ENCODE peak calls at places on chromosomes 5 and 9, in seven cellular contexts. E is HFF-Myc, K is glutamatergic neuron, O is cardiac fibroblast, N is BJ, D is endothelial cell, S is WTC11. W is an unnamed sample.
A peak's percentile ranks its signal among the peaks of the same experiment; 100 is the strongest.

GRCh38 chr5:109649371-109649770 is 40.4 kb upstream of the MAN2A1 start:
- DNase-seq in E (no peak), K (no peak), O (no peak), N (no peak), D (no peak), S (no peak), W (peak; percentile 9)

GRCh38 chr5:170225326-170226137 is 7.3 kb upstream of the C5orf58 start:
- DNase-seq in E (peak; percentile 22), K (peak; percentile 82), O (peak; percentile 80), N (no peak), D (peak; percentile 81), S (peak; percentile 81), W (peak; percentile 79)

GRCh38 chr5:71829206-71829605 is 110.1 kb downstream of the CARTPT start:
- DNase-seq in E (no peak), K (no peak), O (no peak), N (no peak), D (no peak), S (no peak), W (no peak)

GRCh38 chr9:113715086-113715485 is 161.0 kb upstream of the ZNF618 start:
- DNase-seq in E (peak; percentile 27), K (no peak), O (no peak), N (peak; percentile 32), D (no peak), S (no peak), W (no peak)

GRCh38 chr9:99039388-99040182 is 65.3 kb upstream of the TGFBR1 start:
- DNase-seq in E (no peak), K (no peak), O (no peak), N (no peak), D (no peak), S (no peak), W (no peak)

GRCh38 chr9:3528466-3528865 is 2.7 kb upstream of the RFX3 start:
- DNase-seq in E (no peak), K (no peak), O (no peak), N (no peak), D (no peak), S (no peak), W (no peak)

GRCh38 chr5:76938177-76938576 is 14.7 kb upstream of the CRHBP start:
- DNase-seq in E (no peak), K (no peak), O (no peak), N (no peak), D (no peak), S (no peak), W (no peak)

GRCh38 chr9:18673179-18673578 is 199.2 kb downstream of the ADAMTSL1 start:
- DNase-seq in E (no peak), K (no peak), O (no peak), N (no peak), D (no peak), S (no peak), W (no peak)

GRCh38 chr9:111983484-111983908 is 86.9 kb downstream of the UGCG start:
- DNase-seq in E (no peak), K (no peak), O (no peak), N (no peak), D (no peak), S (no peak), W (no peak)

DNA sequence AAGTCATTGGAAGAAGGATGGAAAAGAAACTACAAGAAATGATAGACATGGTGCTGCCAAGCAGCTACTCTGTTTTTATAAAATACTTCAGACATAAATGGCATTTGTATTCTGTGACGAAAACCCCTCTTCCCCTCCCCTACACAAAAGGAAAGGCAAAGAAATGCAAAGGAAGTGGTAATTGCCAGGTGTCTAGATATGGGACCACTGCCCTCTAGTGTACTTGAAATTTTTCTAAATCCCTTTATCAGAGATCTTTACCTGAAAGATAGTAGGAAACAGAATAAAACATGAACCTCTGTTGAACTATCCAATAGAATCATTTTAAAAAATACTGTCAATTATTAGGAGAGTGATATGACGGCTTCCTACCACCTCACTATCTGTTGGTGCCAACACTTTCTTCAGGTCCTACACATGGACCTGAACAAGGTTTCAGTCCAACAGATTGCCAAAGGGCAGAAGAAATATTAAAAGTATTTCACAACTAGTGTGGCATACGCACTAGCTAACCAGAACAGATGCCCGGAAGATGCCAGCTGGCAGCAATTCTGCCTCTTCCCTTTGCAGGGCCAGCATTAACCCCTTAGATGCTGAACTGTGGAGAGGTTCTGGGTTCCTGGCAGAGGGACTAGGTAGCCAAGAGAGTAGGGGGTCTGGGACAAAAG is 104.1 kb downstream of the TSSK1B start:
- DNase-seq in E (no peak), K (no peak), O (peak; percentile 77), N (no peak), D (no peak), S (no peak), W (no peak)
- TF ChIP-seq CTCF in E (peak; percentile 1), K (peak; percentile 61), O (peak; percentile 39), N (peak; percentile 31), D (peak; percentile 36), S (no peak), W (peak; percentile 54)

GRCh38 chr5:15927710-15928380 is 251.7 kb downstream of the MARCHF11 start:
- DNase-seq in E (no peak), K (no peak), O (no peak), N (no peak), D (no peak), S (no peak), W (no peak)

GRCh38 chr5:15929616-15930303 is 249.8 kb downstream of the MARCHF11 start:
- DNase-seq in E (peak; percentile 47), K (no peak), O (peak; percentile 82), N (peak; percentile 42), D (no peak), S (no peak), W (no peak)

GRCh38 chr5:15933481-15934207 is 245.9 kb downstream of the MARCHF11 start:
- DNase-seq in E (no peak), K (no peak), O (peak; percentile 10), N (no peak), D (no peak), S (no peak), W (no peak)

GRCh38 chr5:15936505-15937245 is 242.9 kb downstream of the MARCHF11 start:
- DNase-seq in E (no peak), K (no peak), O (no peak), N (no peak), D (no peak), S (no peak), W (no peak)

GRCh38 chr5:15932066-15932465 is 247.5 kb downstream of the MARCHF11 start:
- DNase-seq in E (no peak), K (no peak), O (no peak), N (no peak), D (no peak), S (no peak), W (no peak)
- TF ChIP-seq CTCF in E (no peak), K (no peak), O (no peak), N (no peak), D (no peak), S (no peak), W (no peak)

GRCh38 chr5:135244620-135245021 is 154.4 kb downstream of the MACROH2A1 start:
- DNase-seq in E (no peak), K (no peak), O (no peak), N (no peak), D (peak; percentile 1), S (no peak), W (no peak)
- TF ChIP-seq CTCF in E (no peak), K (no peak), O (no peak), N (no peak), D (no peak), S (no peak), W (no peak)

GRCh38 chr9:138020120-138020794 is 142.7 kb downstream of the CACNA1B start:
- DNase-seq in E (no peak), K (no peak), O (no peak), N (no peak), D (no peak), S (no peak), W (no peak)
- TF ChIP-seq CTCF in E (no peak), K (no peak), O (no peak), N (no peak), D (no peak), S (no peak), W (no peak)

DNA sequence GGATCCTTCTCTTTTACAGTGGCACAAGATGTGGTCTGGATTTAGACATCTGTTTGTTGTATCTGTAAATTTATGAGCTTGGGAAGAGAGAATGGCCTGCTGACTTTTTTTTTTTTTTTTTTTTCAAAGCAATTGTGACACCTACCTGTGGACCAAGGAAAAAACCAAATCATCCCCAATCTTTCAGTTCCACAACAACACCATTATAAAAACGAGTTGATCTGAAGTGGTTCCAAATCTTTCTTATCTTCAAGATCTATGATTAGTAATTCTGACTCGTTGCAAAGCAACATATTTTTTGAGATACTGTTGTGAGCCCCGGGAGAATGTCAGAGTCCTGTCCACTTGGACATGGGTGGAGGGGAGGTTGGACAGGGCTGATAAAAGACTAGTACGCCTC is 4.8 kb downstream of the IRX2 start:
- DNase-seq in E (no peak), K (no peak), O (no peak), N (no peak), D (no peak), S (no peak), W (no peak)
- TF ChIP-seq CTCF in E (no peak), K (no peak), O (no peak), N (peak; percentile 7), D (no peak), S (no peak), W (no peak)

GRCh38 chr5:127299678-127300077 is 9.1 kb downstream of the MEGF10 start:
- DNase-seq in E (no peak), K (no peak), O (no peak), N (no peak), D (no peak), S (no peak), W (no peak)
- TF ChIP-seq CTCF in E (no peak), K (no peak), O (no peak), N (no peak), D (no peak), S (no peak), W (no peak)

GRCh38 chr5:148969291-148969690 is 93.6 kb downstream of the SH3TC2 start:
- DNase-seq in E (no peak), K (no peak), O (no peak), N (no peak), D (no peak), S (no peak), W (no peak)
- TF ChIP-seq CTCF in E (no peak), K (no peak), O (no peak), N (peak; percentile 3), D (no peak), S (no peak), W (no peak)

W was measured in nephron progenitor cell.